ENCODE peak calls at places on chromosomes 3 and 15, in eight cellular contexts. One of them, this sample, is unnamed.

GRCh38 chr3:45225465-45226205 is 452 bp downstream of the TMEM158 start:
- DNase-seq in effector memory CD4-positive, alpha-beta T cell: no peak
- DNase-seq in mesendoderm: peak; percentile 42
- DNase-seq in DND-41: peak; percentile 65
- DNase-seq in SK-N-MC: no peak
- DNase-seq in HL-60: peak; percentile 20
- DNase-seq in iPS DF 6.9: no peak
- DNase-seq in AG04450: no peak
- DNase-seq in this sample: no peak

GRCh38 chr15:70159397-70160009 is 61.8 kb upstream of the TLE3 start:
- DNase-seq in SK-N-MC: no peak
- DNase-seq in AG04450: no peak
- DNase-seq in iPS DF 6.9: no peak
- DNase-seq in effector memory CD4-positive, alpha-beta T cell: no peak
- DNase-seq in DND-41: no peak
- DNase-seq in HL-60: peak; percentile 13
- DNase-seq in mesendoderm: no peak
- DNase-seq in this sample: no peak

GRCh38 chr15:33561967-33562366 is 251.2 kb downstream of the RYR3 start:
- DNase-seq in iPS DF 6.9: no peak
- DNase-seq in SK-N-MC: no peak
- DNase-seq in effector memory CD4-positive, alpha-beta T cell: no peak
- DNase-seq in mesendoderm: no peak
- DNase-seq in HL-60: no peak
- DNase-seq in AG04450: no peak
- DNase-seq in DND-41: no peak
- DNase-seq in this sample: no peak

GRCh38 chr3:70849911-70850699 is 537.7 kb upstream of the MDFIC2 start:
- DNase-seq in AG04450: peak; percentile 75
- DNase-seq in effector memory CD4-positive, alpha-beta T cell: no peak
- DNase-seq in HL-60: no peak
- DNase-seq in DND-41: no peak
- DNase-seq in iPS DF 6.9: no peak
- DNase-seq in mesendoderm: peak; percentile 82
- DNase-seq in SK-N-MC: no peak
- DNase-seq in this sample: no peak

GRCh38 chr3:142857056-142857455 is 31.8 kb downstream of the PCOLCE2 start:
- DNase-seq in AG04450: no peak
- DNase-seq in SK-N-MC: no peak
- DNase-seq in iPS DF 6.9: no peak
- DNase-seq in effector memory CD4-positive, alpha-beta T cell: no peak
- DNase-seq in HL-60: peak; percentile 24
- DNase-seq in mesendoderm: peak; percentile 87
- DNase-seq in DND-41: peak; percentile 14
- DNase-seq in this sample: no peak

GRCh38 chr3:102510663-102511062 is 75.8 kb downstream of the ZPLD1 start:
- DNase-seq in iPS DF 6.9: no peak
- DNase-seq in AG04450: no peak
- DNase-seq in HL-60: no peak
- DNase-seq in SK-N-MC: no peak
- DNase-seq in mesendoderm: no peak
- DNase-seq in effector memory CD4-positive, alpha-beta T cell: no peak
- DNase-seq in DND-41: no peak
- DNase-seq in this sample: no peak

GRCh38 chr15:98969126-98969735 is 38.4 kb downstream of the PGPEP1L start:
- DNase-seq in HL-60: no peak
- DNase-seq in iPS DF 6.9: no peak
- DNase-seq in mesendoderm: no peak
- DNase-seq in AG04450: no peak
- DNase-seq in effector memory CD4-positive, alpha-beta T cell: no peak
- DNase-seq in SK-N-MC: no peak
- DNase-seq in DND-41: no peak
- DNase-seq in this sample: no peak

GRCh38 chr3:120169407-120169806 is 75.2 kb upstream of the GSK3B start:
- DNase-seq in SK-N-MC: no peak
- DNase-seq in DND-41: no peak
- DNase-seq in effector memory CD4-positive, alpha-beta T cell: no peak
- DNase-seq in AG04450: no peak
- DNase-seq in HL-60: no peak
- DNase-seq in mesendoderm: no peak
- DNase-seq in iPS DF 6.9: no peak
- DNase-seq in this sample: no peak

GRCh38 chr15:48710952-48711495 is 65.5 kb upstream of the FBN1 start:
- DNase-seq in AG04450: no peak
- DNase-seq in SK-N-MC: no peak
- DNase-seq in DND-41: no peak
- DNase-seq in HL-60: peak; percentile 74
- DNase-seq in mesendoderm: peak; percentile 95
- DNase-seq in effector memory CD4-positive, alpha-beta T cell: no peak
- DNase-seq in iPS DF 6.9: no peak
- DNase-seq in this sample: no peak

GRCh38 chr15:28955686-28956421 is 70.1 kb downstream of the APBA2 start:
- DNase-seq in iPS DF 6.9: no peak
- DNase-seq in effector memory CD4-positive, alpha-beta T cell: no peak
- DNase-seq in SK-N-MC: no peak
- DNase-seq in mesendoderm: no peak
- DNase-seq in AG04450: no peak
- DNase-seq in HL-60: no peak
- DNase-seq in DND-41: no peak
- DNase-seq in this sample: no peak

GRCh38 chr3:120349819-120350125 is 618 bp upstream of the LRRC58 start:
- DNase-seq in mesendoderm: no peak
- DNase-seq in effector memory CD4-positive, alpha-beta T cell: no peak
- DNase-seq in AG04450: no peak
- DNase-seq in iPS DF 6.9: no peak
- DNase-seq in SK-N-MC: no peak
- DNase-seq in DND-41: no peak
- DNase-seq in HL-60: no peak
- DNase-seq in this sample: no peak

GRCh38 chr3:116050311-116050710 is 395.0 kb downstream of the LSAMP start:
- DNase-seq in DND-41: no peak
- DNase-seq in mesendoderm: no peak
- DNase-seq in iPS DF 6.9: no peak
- DNase-seq in AG04450: no peak
- DNase-seq in SK-N-MC: no peak
- DNase-seq in HL-60: no peak
- DNase-seq in effector memory CD4-positive, alpha-beta T cell: no peak
- DNase-seq in this sample: no peak

GRCh38 chr3:160801386-160802118 is 45.5 kb downstream of the PPM1L start:
- DNase-seq in DND-41: no peak
- DNase-seq in iPS DF 6.9: no peak
- DNase-seq in AG04450: no peak
- DNase-seq in effector memory CD4-positive, alpha-beta T cell: no peak
- DNase-seq in HL-60: peak; percentile 71
- DNase-seq in SK-N-MC: no peak
- DNase-seq in mesendoderm: no peak
- DNase-seq in this sample: no peak

GRCh38 chr3:174397848-174398247 is 461.3 kb upstream of the NAALADL2 start:
- DNase-seq in SK-N-MC: peak; percentile 47
- DNase-seq in effector memory CD4-positive, alpha-beta T cell: no peak
- DNase-seq in DND-41: no peak
- DNase-seq in mesendoderm: peak; percentile 55
- DNase-seq in iPS DF 6.9: no peak
- DNase-seq in AG04450: no peak
- DNase-seq in HL-60: no peak
- DNase-seq in this sample: no peak

GRCh38 chr3:14458434-14459280 is 56.3 kb downstream of the SLC6A6 start:
- DNase-seq in DND-41: no peak
- DNase-seq in SK-N-MC: no peak
- DNase-seq in HL-60: no peak
- DNase-seq in effector memory CD4-positive, alpha-beta T cell: no peak
- DNase-seq in AG04450: no peak
- DNase-seq in mesendoderm: no peak
- DNase-seq in iPS DF 6.9: no peak
- DNase-seq in this sample: no peak

GRCh38 chr3:73471986-73472385 is 152.8 kb downstream of the PDZRN3 start:
- DNase-seq in SK-N-MC: no peak
- DNase-seq in iPS DF 6.9: no peak
- DNase-seq in effector memory CD4-positive, alpha-beta T cell: no peak
- DNase-seq in HL-60: no peak
- DNase-seq in mesendoderm: no peak
- DNase-seq in DND-41: no peak
- DNase-seq in AG04450: no peak
- DNase-seq in this sample: no peak

GRCh38 chr15:51759557-51760070 is 8.2 kb downstream of the TMOD2 start:
- DNase-seq in mesendoderm: peak; percentile 60
- DNase-seq in DND-41: no peak
- DNase-seq in SK-N-MC: no peak
- DNase-seq in HL-60: peak; percentile 61
- DNase-seq in AG04450: peak; percentile 81
- DNase-seq in iPS DF 6.9: no peak
- DNase-seq in effector memory CD4-positive, alpha-beta T cell: no peak
- DNase-seq in this sample: no peak

GRCh38 chr3:100063929-100064461 is 50.3 kb downstream of the FILIP1L start:
- DNase-seq in AG04450: peak; percentile 72
- DNase-seq in DND-41: no peak
- DNase-seq in effector memory CD4-positive, alpha-beta T cell: no peak
- DNase-seq in mesendoderm: no peak
- DNase-seq in HL-60: no peak
- DNase-seq in iPS DF 6.9: no peak
- DNase-seq in SK-N-MC: no peak
- DNase-seq in this sample: no peak
- H3K27ac ChIP-seq in AG04450: peak overlapping the region; percentile 85
- H3K27ac ChIP-seq in DND-41: no peak overlapping the region
- H3K27ac ChIP-seq in effector memory CD4-positive, alpha-beta T cell: no peak overlapping the region
- H3K27ac ChIP-seq in mesendoderm: no peak overlapping the region
- H3K27ac ChIP-seq in HL-60: no peak overlapping the region
- H3K27ac ChIP-seq in iPS DF 6.9: no peak overlapping the region
- H3K27ac ChIP-seq in SK-N-MC: no peak overlapping the region
- H3K27ac ChIP-seq in this sample: no peak overlapping the region

GRCh38 chr15:40463279-40463678 is 7.5 kb upstream of the CHST14 start:
- DNase-seq in AG04450: no peak
- DNase-seq in HL-60: no peak
- DNase-seq in iPS DF 6.9: no peak
- DNase-seq in DND-41: no peak
- DNase-seq in SK-N-MC: no peak
- DNase-seq in mesendoderm: no peak
- DNase-seq in effector memory CD4-positive, alpha-beta T cell: no peak
- DNase-seq in this sample: no peak
- H3K27ac ChIP-seq in AG04450: no peak overlapping the region
- H3K27ac ChIP-seq in HL-60: no peak overlapping the region
- H3K27ac ChIP-seq in iPS DF 6.9: no peak overlapping the region
- H3K27ac ChIP-seq in DND-41: no peak overlapping the region
- H3K27ac ChIP-seq in SK-N-MC: no peak overlapping the region
- H3K27ac ChIP-seq in mesendoderm: no peak overlapping the region
- H3K27ac ChIP-seq in effector memory CD4-positive, alpha-beta T cell: no peak overlapping the region
- H3K27ac ChIP-seq in this sample: no peak overlapping the region

GRCh38 chr15:65268411-65268810 is 18.3 kb downstream of the PARP16 start:
- DNase-seq in DND-41: no peak
- DNase-seq in SK-N-MC: no peak
- DNase-seq in iPS DF 6.9: no peak
- DNase-seq in AG04450: no peak
- DNase-seq in effector memory CD4-positive, alpha-beta T cell: no peak
- DNase-seq in mesendoderm: no peak
- DNase-seq in HL-60: no peak
- DNase-seq in this sample: no peak

GRCh38 chr15:65264877-65265430 is 21.7 kb downstream of the PARP16 start:
- DNase-seq in DND-41: no peak
- DNase-seq in effector memory CD4-positive, alpha-beta T cell: no peak
- DNase-seq in mesendoderm: no peak
- DNase-seq in iPS DF 6.9: no peak
- DNase-seq in HL-60: no peak
- DNase-seq in AG04450: no peak
- DNase-seq in SK-N-MC: no peak
- DNase-seq in this sample: no peak

GRCh38 chr15:65263313-65263712 is 23.4 kb downstream of the PARP16 start:
- DNase-seq in DND-41: no peak
- DNase-seq in iPS DF 6.9: no peak
- DNase-seq in mesendoderm: no peak
- DNase-seq in AG04450: peak; percentile 39
- DNase-seq in SK-N-MC: no peak
- DNase-seq in HL-60: no peak
- DNase-seq in effector memory CD4-positive, alpha-beta T cell: no peak
- DNase-seq in this sample: no peak

GRCh38 chr15:65266469-65266868 is 20.2 kb downstream of the PARP16 start:
- DNase-seq in DND-41: no peak
- DNase-seq in effector memory CD4-positive, alpha-beta T cell: no peak
- DNase-seq in AG04450: no peak
- DNase-seq in mesendoderm: no peak
- DNase-seq in HL-60: no peak
- DNase-seq in SK-N-MC: no peak
- DNase-seq in iPS DF 6.9: no peak
- DNase-seq in this sample: no peak
- H3K27ac ChIP-seq in DND-41: no peak overlapping the region
- H3K27ac ChIP-seq in effector memory CD4-positive, alpha-beta T cell: no peak overlapping the region
- H3K27ac ChIP-seq in AG04450: no peak overlapping the region
- H3K27ac ChIP-seq in mesendoderm: no peak overlapping the region
- H3K27ac ChIP-seq in HL-60: no peak overlapping the region
- H3K27ac ChIP-seq in SK-N-MC: no peak overlapping the region
- H3K27ac ChIP-seq in iPS DF 6.9: no peak overlapping the region
- H3K27ac ChIP-seq in this sample: no peak overlapping the region

DNA sequence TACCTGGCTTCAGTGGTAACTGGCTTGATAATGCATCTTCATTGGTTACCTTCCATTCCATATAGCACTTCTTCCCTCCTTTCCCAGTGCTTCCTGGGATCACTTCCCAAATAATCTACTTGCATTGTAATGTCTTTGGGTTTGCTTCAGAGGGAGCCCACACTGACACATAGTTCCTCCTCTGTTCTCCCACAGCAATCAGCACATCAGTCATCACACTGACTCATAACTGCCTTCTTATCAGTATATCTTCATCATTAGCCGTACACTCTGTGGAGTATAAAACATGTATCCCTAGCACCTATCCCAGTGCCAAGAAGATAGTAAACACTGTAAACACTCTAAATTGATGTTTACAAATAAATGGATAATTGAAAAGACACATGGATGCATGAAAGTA is 91.4 kb upstream of the SCN10A start:
- DNase-seq in HL-60: no peak
- DNase-seq in mesendoderm: no peak
- DNase-seq in iPS DF 6.9: no peak
- DNase-seq in DND-41: no peak
- DNase-seq in effector memory CD4-positive, alpha-beta T cell: no peak
- DNase-seq in AG04450: no peak
- DNase-seq in SK-N-MC: no peak
- DNase-seq in this sample: no peak
- H3K27ac ChIP-seq in HL-60: no peak overlapping the region
- H3K27ac ChIP-seq in mesendoderm: no peak overlapping the region
- H3K27ac ChIP-seq in iPS DF 6.9: no peak overlapping the region
- H3K27ac ChIP-seq in DND-41: no peak overlapping the region
- H3K27ac ChIP-seq in effector memory CD4-positive, alpha-beta T cell: no peak overlapping the region
- H3K27ac ChIP-seq in AG04450: no peak overlapping the region
- H3K27ac ChIP-seq in SK-N-MC: no peak overlapping the region
- H3K27ac ChIP-seq in this sample: no peak overlapping the region

GRCh38 chr3:155497930-155498647 is 204.6 kb upstream of the STRIT1 start:
- DNase-seq in SK-N-MC: no peak
- DNase-seq in DND-41: no peak
- DNase-seq in effector memory CD4-positive, alpha-beta T cell: no peak
- DNase-seq in iPS DF 6.9: no peak
- DNase-seq in mesendoderm: no peak
- DNase-seq in AG04450: no peak
- DNase-seq in HL-60: no peak
- DNase-seq in this sample: no peak
- H3K27ac ChIP-seq in SK-N-MC: no peak overlapping the region
- H3K27ac ChIP-seq in DND-41: no peak overlapping the region
- H3K27ac ChIP-seq in effector memory CD4-positive, alpha-beta T cell: no peak overlapping the region
- H3K27ac ChIP-seq in iPS DF 6.9: no peak overlapping the region
- H3K27ac ChIP-seq in mesendoderm: no peak overlapping the region
- H3K27ac ChIP-seq in AG04450: no peak overlapping the region
- H3K27ac ChIP-seq in HL-60: no peak overlapping the region
- H3K27ac ChIP-seq in this sample: no peak overlapping the region